ENCODE peak calls at places on chromosomes 11 and 22, in five cellular contexts. G is HCT116, Z is tibial nerve, N is A549, P is endodermal cell. B is an unnamed sample.

GRCh38 chr11:89168396-89168795 is 9.3 kb upstream of the TYR start:
- DNase-seq in N (no peak), G (no peak), Z (no peak), P (no peak), B (no peak)

GRCh38 chr11:27998552-27998951 is 109.4 kb downstream of the KIF18A start:
- DNase-seq in P (no peak), G (no peak), Z (no peak), N (no peak), B (no peak)

GRCh38 chr11:35554491-35555237 is 29.2 kb upstream of the PAMR1 start:
- DNase-seq in G (no peak), N (peak), P (no peak), Z (no peak), B (no peak)

GRCh38 chr11:16153951-16154350 is 202.4 kb downstream of the SOX6 start:
- DNase-seq in N (no peak), P (no peak), Z (no peak), G (no peak), B (no peak)

GRCh38 chr22:48121984-48122383 is 1359.5 kb downstream of the TBC1D22A start:
- DNase-seq in Z (no peak), P (no peak), G (no peak), N (no peak), B (no peak)

GRCh38 chr11:75719089-75719638 is 1.5 kb downstream of the MOGAT2 start:
- DNase-seq in Z (no peak), N (no peak), G (no peak), P (no peak), B (no peak)

GRCh38 chr11:90204832-90205646 is 17.8 kb downstream of the CHORDC1 start:
- DNase-seq in P (no peak), Z (no peak), N (peak), G (peak), B (no peak)

GRCh38 chr11:121535122-121535796 is 82.5 kb upstream of the SORL1-AS1 start:
- DNase-seq in G (no peak), Z (no peak), P (no peak), N (no peak), B (no peak)

GRCh38 chr11:48170176-48170839 is 46.3 kb upstream of the OR4B1 start:
- DNase-seq in P (no peak), G (no peak), Z (no peak), N (no peak), B (no peak)

GRCh38 chr11:10305964-10306918 is 1.4 kb downstream of the ADM start:
- DNase-seq in N (peak), G (no peak), P (peak), Z (no peak), B (no peak)

GRCh38 chr11:132962026-132962425 is 570.3 kb downstream of the OPCML start:
- DNase-seq in G (no peak), N (no peak), P (no peak), Z (no peak), B (no peak)

GRCh38 chr11:113627297-113627696 is 78.8 kb downstream of the TMPRSS5 start:
- DNase-seq in P (no peak), Z (no peak), N (no peak), G (no peak), B (no peak)

GRCh38 chr11:117902001-117902855 is 25.8 kb upstream of the FXYD6 start:
- DNase-seq in N (no peak), P (peak), G (no peak), Z (no peak), B (no peak)

GRCh38 chr11:624705-625635 is at the start of gene CDHR5:
- DNase-seq in P (peak), N (no peak), G (no peak), Z (no peak), B (no peak)

GRCh38 chr11:47000033-47000432 is 63.5 kb downstream of the CSTPP1 start:
- DNase-seq in Z (no peak), N (no peak), P (no peak), G (no peak), B (no peak)
- H3K27ac ChIP-seq in Z (no peak), N (no peak), P (no peak), G (no peak), B (no peak)

GRCh38 chr11:73423506-73423905 is 47.3 kb downstream of the RELT start:
- DNase-seq in Z (no peak), N (no peak), P (peak), G (no peak), B (no peak)

GRCh38 chr11:73415854-73416615 is 39.8 kb downstream of the RELT start:
- DNase-seq in Z (no peak), N (no peak), P (no peak), G (no peak), B (no peak)

GRCh38 chr11:73416711-73417265 is 40.6 kb downstream of the RELT start:
- DNase-seq in N (no peak), P (no peak), G (no peak), Z (no peak), B (no peak)

GRCh38 chr11:73425118-73425517 is 48.9 kb downstream of the RELT start:
- DNase-seq in G (no peak), N (no peak), P (no peak), Z (no peak), B (no peak)

DNA sequence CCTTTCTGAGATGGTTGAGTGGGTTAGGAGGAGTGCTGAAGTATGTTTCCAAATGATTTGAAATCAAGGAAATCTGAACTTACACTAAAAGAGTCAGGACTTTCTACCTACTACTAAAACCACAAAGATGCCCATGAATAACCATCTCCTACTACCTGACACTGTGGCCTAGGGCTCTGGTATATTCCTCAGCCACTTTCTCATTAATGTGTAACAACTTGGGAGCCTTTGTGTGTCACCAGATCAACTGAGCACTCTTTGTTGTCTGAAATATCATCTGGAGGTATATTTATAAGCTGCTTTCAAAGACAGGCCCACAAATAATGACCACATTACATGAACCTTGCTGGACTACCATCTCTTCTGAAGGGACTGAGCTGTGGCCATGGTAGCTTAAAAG is 43.9 kb downstream of the RELT start:
- DNase-seq in P (no peak), G (no peak), N (no peak), Z (no peak), B (no peak)
- H3K27ac ChIP-seq in P (no peak), G (no peak), N (no peak), Z (no peak), B (no peak)

DNA sequence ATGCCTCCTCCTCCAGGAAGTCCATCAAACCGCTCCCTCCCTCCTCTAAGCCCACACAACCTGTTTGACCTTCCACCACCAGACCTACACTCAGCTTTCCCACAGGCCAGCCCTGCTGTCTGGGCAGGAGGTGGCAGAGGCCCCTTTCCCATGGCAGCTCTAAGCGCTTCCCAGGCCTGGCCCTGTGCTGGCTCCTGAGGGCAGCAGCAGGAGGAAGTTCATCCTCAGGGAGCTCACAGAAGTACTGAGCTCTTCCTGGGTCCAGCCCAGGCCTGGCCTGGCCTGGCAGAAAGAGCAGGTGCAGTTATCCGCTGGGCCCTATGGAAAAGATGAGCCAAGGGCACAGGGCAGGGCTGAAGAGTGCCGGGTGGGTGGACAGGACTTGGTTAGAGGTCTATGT is 31.4 kb downstream of the ARAP1 start:
- DNase-seq in N (no peak), P (no peak), G (no peak), Z (no peak), B (no peak)
- H3K27ac ChIP-seq in N (peak), P (no peak), G (no peak), Z (peak), B (peak)

GRCh38 chr22:46087336-46087690 is 63.0 kb upstream of the PPARA start:
- DNase-seq in N (no peak), Z (no peak), G (no peak), P (no peak), B (no peak)

GRCh38 chr22:46088541-46089311 is 61.6 kb upstream of the PPARA start:
- DNase-seq in Z (peak), N (no peak), G (no peak), P (no peak), B (no peak)

GRCh38 chr22:46086577-46087335 is 63.6 kb upstream of the PPARA start:
- DNase-seq in N (no peak), P (no peak), Z (peak), G (no peak), B (no peak)

GRCh38 chr22:46089426-46090041 is 60.8 kb upstream of the PPARA start:
- DNase-seq in Z (peak), G (no peak), N (no peak), P (no peak), B (no peak)

GRCh38 chr22:46087816-46088277 is 62.5 kb upstream of the PPARA start:
- DNase-seq in P (no peak), N (no peak), G (no peak), Z (peak), B (peak)
- H3K27ac ChIP-seq in P (no peak), N (peak), G (peak), Z (peak), B (peak)

GRCh38 chr22:46202897-46203589 is 47.0 kb downstream of the CDPF1 start:
- DNase-seq in Z (no peak), N (no peak), G (no peak), P (no peak), B (no peak)
- H3K27ac ChIP-seq in Z (no peak), N (no peak), G (no peak), P (no peak), B (no peak)

GRCh38 chr11:44162004-44162403 is 66.5 kb downstream of the EXT2 start:
- DNase-seq in G (no peak), P (no peak), Z (no peak), N (no peak), B (no peak)
- H3K27ac ChIP-seq in G (no peak), P (no peak), Z (no peak), N (no peak), B (no peak)

GRCh38 chr22:23220485-23221350 is 40.4 kb downstream of the BCR start:
- DNase-seq in P (no peak), G (no peak), Z (no peak), N (no peak), B (no peak)

GRCh38 chr22:23218053-23218866 is 38.0 kb downstream of the BCR start:
- DNase-seq in N (no peak), P (no peak), Z (no peak), G (no peak), B (no peak)

GRCh38 chr22:23219787-23220484 is 39.6 kb downstream of the BCR start:
- DNase-seq in G (no peak), P (peak), N (no peak), Z (no peak), B (no peak)

GRCh38 chr22:23218867-23219251 is 38.5 kb downstream of the BCR start:
- DNase-seq in P (peak), Z (no peak), N (no peak), G (no peak), B (no peak)

GRCh38 chr22:23219317-23219716 is 39.0 kb downstream of the BCR start:
- DNase-seq in Z (no peak), N (no peak), G (no peak), P (no peak), B (no peak)
- H3K27ac ChIP-seq in Z (peak), N (no peak), G (no peak), P (peak), B (no peak)

GRCh38 chr11:74485868-74486267 is 7.7 kb downstream of the LIPT2 start:
- DNase-seq in N (no peak), G (no peak), Z (no peak), P (no peak), B (no peak)
- H3K27ac ChIP-seq in N (no peak), G (no peak), Z (no peak), P (no peak), B (no peak)

GRCh38 chr22:29842172-29842571 is 4.1 kb upstream of the ASCC2 start:
- DNase-seq in P (no peak), N (no peak), G (no peak), Z (no peak), B (no peak)
- H3K27ac ChIP-seq in P (no peak), N (peak), G (no peak), Z (peak), B (no peak)

DNA sequence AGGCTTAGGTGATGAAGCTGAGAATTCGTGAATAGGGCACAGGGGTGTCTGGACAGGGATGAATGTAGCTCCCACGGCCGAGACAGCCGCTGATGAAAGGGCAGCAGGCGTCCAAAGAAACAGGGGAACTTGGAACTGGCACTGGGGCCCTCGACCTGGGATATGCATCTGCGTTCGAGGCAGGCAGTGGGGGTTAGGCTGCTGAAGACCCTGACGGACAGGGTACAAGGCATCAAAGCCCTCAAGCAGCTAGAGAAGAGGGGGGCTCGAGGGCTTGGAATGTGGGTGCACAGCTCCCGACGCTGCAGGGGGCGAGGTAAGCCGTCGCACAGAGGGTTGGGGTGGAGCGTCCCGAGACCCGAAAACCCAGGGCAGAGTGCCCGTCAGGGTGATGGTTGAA is 6.9 kb upstream of the SYT8 start:
- DNase-seq in G (no peak), Z (no peak), N (no peak), P (no peak), B (no peak)
- H3K27ac ChIP-seq in G (no peak), Z (peak), N (peak), P (no peak), B (no peak)